ENCODE peak calls at places on chromosomes 12 and 14, in five cellular contexts. B, F, T, D and Z are unnamed samples. For H3K4me1, the result is how much of the 10 kb centered on the place peaks cover.

GRCh38 chr14:99792551-99793212 is 531 bp upstream of the EML1 start:
- DNase-seq in F (peak), D (no peak), T (no peak), B (peak), Z (peak)

GRCh38 chr14:68730811-68731425 is 61.9 kb downstream of the ZFP36L1 start:
- DNase-seq in B (no peak), T (no peak), D (no peak), F (no peak), Z (no peak)

GRCh38 chr12:49496417-49497360 is 42.1 kb upstream of the KCNH3 start:
- DNase-seq in T (no peak), B (no peak), D (no peak), F (no peak), Z (no peak)

GRCh38 chr14:23487216-23487615 is 17.7 kb downstream of the NGDN start:
- DNase-seq in B (no peak), T (no peak), F (no peak), D (no peak), Z (no peak)

GRCh38 chr14:93655078-93655750 is 133.1 kb downstream of the PRIMA1 start:
- DNase-seq in F (no peak), T (no peak), B (no peak), D (no peak), Z (peak)

GRCh38 chr14:69358233-69358963 is 39.7 kb downstream of the ERH start:
- DNase-seq in F (no peak), B (no peak), D (no peak), T (no peak), Z (no peak)

GRCh38 chr12:117744418-117744817 is 224.4 kb downstream of the KSR2 start:
- DNase-seq in B (no peak), F (no peak), D (no peak), T (no peak), Z (no peak)

GRCh38 chr12:94988471-94988870 is 15.0 kb downstream of the NDUFA12 start:
- DNase-seq in T (no peak), B (no peak), D (no peak), F (no peak), Z (no peak)

GRCh38 chr12:58310368-58310767 is 369.0 kb downstream of the ATP23 start:
- DNase-seq in B (no peak), T (no peak), F (no peak), D (no peak), Z (no peak)

GRCh38 chr12:4626543-4626942 is 22.3 kb downstream of the AKAP3 start:
- DNase-seq in B (no peak), D (no peak), F (no peak), T (no peak), Z (no peak)

GRCh38 chr12:47698055-47698454 is 7.8 kb downstream of the RPAP3 start:
- DNase-seq in F (no peak), B (no peak), T (no peak), D (no peak), Z (no peak)

GRCh38 chr12:11152725-11153124 is 18.3 kb upstream of the SMIM10L1 start:
- DNase-seq in T (no peak), D (no peak), F (no peak), B (no peak), Z (no peak)

GRCh38 chr12:6200266-6201198 is at the start of gene CD9:
- DNase-seq in D (no peak), F (peak), T (peak), B (peak), Z (peak)

GRCh38 chr14:31592619-31593018 is 31.4 kb downstream of the NUBPL start:
- DNase-seq in F (no peak), T (no peak), B (no peak), D (no peak), Z (no peak)

GRCh38 chr12:47773858-47774580 is 981 bp downstream of the SLC48A1 start:
- DNase-seq in D (no peak), B (no peak), F (no peak), T (no peak), Z (no peak)

GRCh38 chr12:33588725-33589405 is 149.2 kb upstream of the SYT10 start:
- DNase-seq in F (no peak), B (no peak), D (no peak), T (no peak), Z (no peak)

GRCh38 chr14:53890611-53891091 is 66.0 kb downstream of the BMP4 start:
- DNase-seq in F (no peak), B (no peak), T (no peak), D (no peak), Z (no peak)

GRCh38 chr12:90090929-90091651 is 382.5 kb upstream of the ATP2B1 start:
- DNase-seq in B (peak), T (no peak), D (no peak), F (no peak), Z (no peak)

GRCh38 chr12:109758406-109759075 is 44.9 kb downstream of the FAM222A start:
- DNase-seq in B (no peak), D (no peak), F (no peak), T (peak), Z (no peak)

GRCh38 chr12:91565246-91565645 is 382.6 kb upstream of the DCN start:
- DNase-seq in F (no peak), B (no peak), T (no peak), D (no peak), Z (peak)

GRCh38 chr14:52553002-52553670 is 500 bp downstream of the GPR137C start:
- DNase-seq in F (no peak), T (peak), B (peak), D (no peak), Z (peak)

GRCh38 chr12:5494343-5494742 is 62.4 kb downstream of the NTF3 start:
- DNase-seq in F (no peak), T (peak), B (no peak), D (no peak), Z (no peak)

GRCh38 chr14:20855652-20856291 is 35.4 kb upstream of the RNASE3 start:
- DNase-seq in D (peak), F (no peak), T (no peak), B (peak), Z (peak)

GRCh38 chr14:90091393-90091792 is 29.6 kb downstream of the KCNK13 start:
- DNase-seq in F (no peak), B (no peak), T (no peak), D (no peak), Z (no peak)

GRCh38 chr12:119176267-119177055 is 2.3 kb upstream of the HSPB8 start:
- DNase-seq in B (peak), D (peak), F (peak), T (peak), Z (peak)

GRCh38 chr12:132030367-132031038 is 80.8 kb downstream of the EP400 start:
- DNase-seq in T (no peak), D (no peak), B (no peak), F (peak), Z (no peak)

DNA sequence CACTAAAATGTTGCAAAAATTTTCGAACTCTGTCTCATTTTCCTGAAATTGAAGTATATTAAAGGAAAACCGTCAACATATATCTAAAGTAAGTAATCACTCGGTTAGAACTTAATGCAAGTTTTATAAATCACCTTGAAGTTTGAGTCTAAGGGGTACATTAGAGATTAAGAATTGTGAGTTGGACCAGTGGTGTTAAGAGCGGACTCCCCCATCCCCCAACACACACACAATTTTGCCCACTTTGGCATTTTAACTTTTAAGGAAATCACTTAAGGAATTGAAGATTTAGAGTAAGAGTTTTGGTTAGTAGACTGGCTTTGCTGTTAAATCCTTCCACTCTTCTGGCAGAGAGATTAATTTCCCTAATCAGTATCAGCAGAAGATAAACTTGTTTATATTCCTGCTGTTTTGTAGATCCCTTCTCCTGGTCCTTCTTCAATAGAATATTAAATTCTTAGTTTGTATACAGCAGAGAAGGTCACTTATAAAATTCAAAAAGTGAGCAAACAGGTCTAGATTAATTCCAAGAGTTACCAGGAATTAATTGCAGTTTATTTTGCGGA is 1.5 kb downstream of the HIF1A start:
- DNase-seq in T (no peak), D (no peak), B (no peak), F (no peak), Z (no peak)
- H3K4me1 ChIP-seq in T (under half), D (under half), B (under half), F (under half), Z (under half)

DNA sequence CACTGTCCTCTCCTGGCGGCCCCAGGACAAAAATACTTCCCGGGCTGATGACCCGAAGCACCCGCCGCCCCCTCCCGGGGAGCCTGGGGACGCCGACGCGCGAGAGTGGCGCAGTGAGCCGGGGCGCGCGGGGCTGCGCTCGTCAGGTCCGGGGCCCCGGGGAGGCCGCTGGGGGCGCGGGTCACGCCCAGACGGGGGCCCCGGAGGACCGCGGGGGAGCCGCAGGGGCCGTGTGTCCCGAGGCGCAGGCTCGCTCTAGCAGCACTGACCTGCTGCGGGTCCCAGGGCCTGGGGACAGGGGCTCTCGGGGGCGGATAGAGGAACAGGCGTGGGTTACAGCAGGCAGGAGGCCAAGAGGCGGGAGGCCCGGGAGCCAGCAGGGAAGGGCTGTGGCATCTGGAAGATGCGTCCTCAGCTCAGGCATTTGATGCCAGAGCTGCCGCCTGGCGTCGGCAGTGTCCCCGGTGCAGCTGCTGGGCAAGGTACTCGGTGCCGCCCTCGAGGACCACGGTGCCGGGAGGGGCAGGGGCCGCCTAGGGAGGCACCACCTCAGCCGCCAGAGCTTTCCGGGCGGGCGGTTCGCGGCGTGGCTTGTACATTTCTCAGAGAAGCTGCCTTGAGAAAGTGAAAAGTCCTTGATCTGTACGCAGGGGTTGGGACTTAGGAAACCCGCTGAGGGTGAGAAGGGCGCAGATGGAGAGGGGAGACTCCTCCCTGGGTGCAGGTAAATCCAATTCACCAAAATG is 1.2 kb downstream of the WNT5B start:
- DNase-seq in T (peak), B (peak), D (no peak), F (peak), Z (no peak)
- TF ChIP-seq CTCF in T (peak), B (peak), D (no peak), F (peak), Z (no peak)

DNA sequence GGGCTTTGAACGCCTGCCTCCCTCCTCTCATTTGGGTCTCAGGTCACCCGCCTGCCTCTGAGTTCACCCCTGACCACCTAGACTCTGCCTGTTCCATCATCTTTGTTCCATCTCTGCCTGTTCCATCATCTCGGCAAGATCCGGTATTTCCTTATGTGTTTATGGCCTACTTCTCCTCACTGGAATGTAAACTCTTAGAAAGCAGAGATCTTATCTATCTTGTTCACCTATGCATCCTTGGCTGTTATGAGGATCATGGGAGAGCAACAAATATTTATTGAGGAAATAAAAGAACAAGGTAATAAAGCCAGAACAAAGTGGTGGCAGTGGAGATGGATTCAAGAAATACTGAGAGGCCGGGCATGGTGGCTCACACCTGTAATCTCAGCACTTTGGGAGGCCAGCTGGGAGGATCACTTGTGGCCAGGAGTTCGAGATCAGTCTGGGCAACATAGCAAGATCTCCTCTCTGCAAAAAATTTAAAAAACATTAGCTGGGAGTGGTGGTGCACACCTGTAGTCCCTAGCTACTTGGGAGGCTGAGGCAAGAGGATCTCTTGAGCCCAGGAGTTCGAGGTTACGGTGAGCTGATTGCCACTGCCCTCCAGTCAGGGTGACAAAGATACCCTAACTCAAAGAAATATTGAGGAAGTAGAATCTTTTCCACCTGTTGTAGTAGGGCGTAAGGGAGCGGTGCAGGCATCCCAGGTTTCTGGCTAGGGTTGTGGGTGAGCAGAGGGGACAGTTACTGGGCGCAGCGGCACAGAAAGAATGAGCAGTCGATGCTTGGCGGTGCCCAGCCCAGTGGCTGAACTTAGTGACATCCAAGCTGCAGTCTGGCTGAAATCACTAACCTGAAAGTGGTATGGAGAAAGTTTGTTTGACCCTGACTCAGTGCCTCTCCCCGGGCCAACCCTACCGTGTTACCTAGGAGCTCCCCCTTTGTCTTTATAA is 1.7 kb upstream of the KLC1 start:
- DNase-seq in D (no peak), T (no peak), F (no peak), B (no peak), Z (no peak)
- H3K4me1 ChIP-seq in D (under half), T (half or more), F (half or more), B (under half), Z (under half)

DNA sequence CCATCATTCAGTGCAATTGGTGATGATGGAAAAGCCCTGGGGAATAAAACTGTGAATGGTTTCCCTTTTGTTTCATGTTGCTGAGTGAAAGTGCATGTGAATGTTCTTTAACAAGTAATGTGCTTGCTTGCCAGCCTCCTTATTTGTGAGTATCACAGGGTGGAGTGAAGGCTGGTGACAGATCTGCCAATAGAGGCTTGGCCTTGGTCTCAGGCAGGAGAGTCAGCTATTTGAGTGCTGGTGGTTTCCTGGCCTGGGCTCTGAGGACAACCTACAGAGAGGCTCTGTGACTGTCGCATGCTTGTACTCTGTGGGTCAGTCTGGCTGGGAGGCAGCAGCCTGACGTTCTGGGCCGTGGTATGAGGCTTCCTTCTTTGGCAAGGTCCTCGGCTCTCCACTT is 20.7 kb downstream of the KRT85 start:
- DNase-seq in D (no peak), B (no peak), F (no peak), T (no peak), Z (no peak)
- TF ChIP-seq CTCF in D (no peak), B (no peak), F (no peak), T (no peak), Z (no peak)

DNA sequence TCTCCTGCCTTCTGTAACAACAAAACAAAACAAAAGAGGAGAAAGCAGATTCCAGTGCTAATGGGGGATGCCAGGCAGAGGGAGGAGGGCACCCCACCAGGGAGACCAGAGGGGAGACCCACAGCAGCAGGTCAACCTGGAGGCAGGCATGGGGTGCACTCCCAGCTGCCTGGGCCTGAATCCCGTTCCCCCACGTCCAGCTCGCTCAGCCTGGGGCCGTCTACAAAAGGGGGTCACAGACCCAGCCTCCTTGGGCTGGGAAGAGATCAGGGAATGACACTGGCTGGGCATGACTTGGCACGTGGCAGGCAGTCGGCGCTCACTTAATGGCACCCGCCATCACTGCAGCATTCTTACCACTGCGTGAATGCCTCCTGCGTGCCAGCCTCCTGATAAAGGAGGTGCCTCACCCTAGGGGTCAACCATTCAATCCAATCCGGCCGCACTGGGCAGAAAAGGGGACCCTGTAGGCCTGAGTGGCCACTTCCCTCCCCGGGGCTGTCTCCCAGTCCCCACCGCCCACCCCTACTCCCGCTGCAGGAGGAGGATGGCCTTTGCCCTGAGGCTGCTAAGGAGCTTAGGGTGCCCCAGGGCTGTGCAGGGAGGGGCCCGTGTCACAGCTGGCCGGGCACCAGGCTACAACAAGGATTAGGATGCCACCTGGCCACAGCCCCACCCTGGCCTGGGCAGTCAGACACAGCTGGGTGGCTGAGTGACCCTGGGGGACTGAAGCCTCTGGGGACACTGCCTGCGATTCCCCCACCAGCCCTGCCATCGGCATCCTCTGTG is 87.5 kb downstream of the NCOR2 start:
- DNase-seq in F (peak), B (peak), T (peak), D (no peak), Z (no peak)
- H3K4me1 ChIP-seq in F (under half), B (under half), T (under half), D (under half), Z (under half)

GRCh38 chr12:107091989-107092641 is 1.2 kb downstream of the CRY1 start:
- DNase-seq in B (no peak), D (no peak), F (no peak), T (no peak), Z (peak)

GRCh38 chr12:107088912-107089311 is 4.4 kb downstream of the CRY1 start:
- DNase-seq in T (no peak), D (no peak), B (no peak), F (no peak), Z (no peak)

GRCh38 chr12:107093547-107094448 is at the start of gene CRY1:
- DNase-seq in B (peak), T (peak), F (peak), D (peak), Z (peak)

GRCh38 chr12:107092669-107093546 is 441 bp downstream of the CRY1 start:
- DNase-seq in B (peak), T (peak), F (no peak), D (peak), Z (peak)

DNA sequence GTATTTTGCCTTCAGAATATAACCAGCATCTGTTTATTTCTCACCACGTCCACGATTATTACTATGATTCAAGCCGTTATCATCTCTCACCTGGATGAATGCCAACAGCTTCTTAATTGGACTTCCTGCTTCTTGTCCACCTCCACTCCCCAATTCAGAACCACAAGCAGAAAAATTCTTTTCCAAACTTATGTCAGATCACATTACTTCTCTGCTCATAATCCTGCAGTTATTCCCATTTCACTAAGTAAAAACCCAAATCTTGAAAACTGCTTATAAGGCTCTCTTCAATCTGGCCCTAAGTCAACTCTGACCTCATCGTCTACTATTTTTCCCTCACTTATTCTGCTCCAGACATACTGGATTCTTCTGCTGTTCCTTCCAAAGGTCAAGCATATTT is 2.0 kb downstream of the CRY1 start:
- DNase-seq in T (no peak), D (no peak), B (no peak), F (no peak), Z (no peak)
- TF ChIP-seq CTCF in T (no peak), D (no peak), B (no peak), F (no peak), Z (no peak)